ENCODE peak calls at places on chromosomes 7 and 10, in six cellular contexts. One of them, this sample, is unnamed.

GRCh38 chr10:97494863-97495506 is 3.2 kb downstream of the MMS19 start:
- DNase-seq in K562: no peak
- DNase-seq in NB4: no peak
- DNase-seq in A549: no peak
- DNase-seq in HepG2: no peak
- DNase-seq in GM12878: no peak
- DNase-seq in this sample: peak

GRCh38 chr10:49649936-49650723 is 29.3 kb upstream of the C10orf53 start:
- DNase-seq in K562: no peak
- DNase-seq in NB4: peak
- DNase-seq in A549: no peak
- DNase-seq in HepG2: no peak
- DNase-seq in GM12878: no peak
- DNase-seq in this sample: no peak

GRCh38 chr7:101635484-101635883 is 6.4 kb upstream of the MYL10 start:
- DNase-seq in K562: no peak
- DNase-seq in NB4: no peak
- DNase-seq in A549: no peak
- DNase-seq in HepG2: no peak
- DNase-seq in GM12878: no peak
- DNase-seq in this sample: no peak

GRCh38 chr10:123573236-123574147 is 92.7 kb upstream of the GPR26 start:
- DNase-seq in K562: peak
- DNase-seq in NB4: peak
- DNase-seq in A549: peak
- DNase-seq in HepG2: peak
- DNase-seq in GM12878: no peak
- DNase-seq in this sample: peak

GRCh38 chr10:28632597-28632940 is 44.8 kb upstream of the BAMBI start:
- DNase-seq in K562: no peak
- DNase-seq in NB4: no peak
- DNase-seq in A549: no peak
- DNase-seq in HepG2: no peak
- DNase-seq in GM12878: no peak
- DNase-seq in this sample: no peak

GRCh38 chr7:157528785-157529341 is 192.1 kb downstream of the DNAJB6 start:
- DNase-seq in K562: no peak
- DNase-seq in NB4: peak
- DNase-seq in A549: no peak
- DNase-seq in HepG2: no peak
- DNase-seq in GM12878: no peak
- DNase-seq in this sample: no peak

GRCh38 chr10:98308602-98309365 is 40.8 kb upstream of the LOXL4 start:
- DNase-seq in K562: no peak
- DNase-seq in NB4: no peak
- DNase-seq in A549: no peak
- DNase-seq in HepG2: peak
- DNase-seq in GM12878: no peak
- DNase-seq in this sample: no peak

GRCh38 chr7:46812047-46812672 is 769.8 kb downstream of the TNS3 start:
- DNase-seq in K562: no peak
- DNase-seq in NB4: no peak
- DNase-seq in A549: no peak
- DNase-seq in HepG2: no peak
- DNase-seq in GM12878: no peak
- DNase-seq in this sample: no peak

GRCh38 chr10:48677625-48678024 is 7.0 kb upstream of the WDFY4 start:
- DNase-seq in K562: no peak
- DNase-seq in NB4: no peak
- DNase-seq in A549: no peak
- DNase-seq in HepG2: no peak
- DNase-seq in GM12878: no peak
- DNase-seq in this sample: no peak

GRCh38 chr10:115833119-115833518 is 439.9 kb downstream of the GFRA1 start:
- DNase-seq in K562: no peak
- DNase-seq in NB4: no peak
- DNase-seq in A549: no peak
- DNase-seq in HepG2: no peak
- DNase-seq in GM12878: no peak
- DNase-seq in this sample: no peak

GRCh38 chr10:103582331-103583123 is 89.0 kb downstream of the NEURL1 start:
- DNase-seq in K562: no peak
- DNase-seq in NB4: no peak
- DNase-seq in A549: no peak
- DNase-seq in HepG2: peak
- DNase-seq in GM12878: no peak
- DNase-seq in this sample: no peak
- TF ChIP-seq MYC in K562: no peak
- TF ChIP-seq MYC in NB4: no peak
- TF ChIP-seq MYC in A549: no peak
- TF ChIP-seq MYC in HepG2: no peak
- TF ChIP-seq MYC in GM12878: no peak
- TF ChIP-seq MYC in this sample: no peak

GRCh38 chr7:148624735-148625134 is 34.2 kb downstream of the C7orf33 start:
- DNase-seq in K562: no peak
- DNase-seq in NB4: no peak
- DNase-seq in A549: no peak
- DNase-seq in HepG2: no peak
- DNase-seq in GM12878: no peak
- DNase-seq in this sample: no peak

GRCh38 chr7:148620749-148621372 is 30.3 kb downstream of the C7orf33 start:
- DNase-seq in K562: no peak
- DNase-seq in NB4: no peak
- DNase-seq in A549: peak
- DNase-seq in HepG2: peak
- DNase-seq in GM12878: no peak
- DNase-seq in this sample: no peak

GRCh38 chr7:148623586-148624282 is 33.2 kb downstream of the C7orf33 start:
- DNase-seq in K562: no peak
- DNase-seq in NB4: no peak
- DNase-seq in A549: no peak
- DNase-seq in HepG2: no peak
- DNase-seq in GM12878: no peak
- DNase-seq in this sample: no peak

GRCh38 chr7:148622887-148623585 is 32.5 kb downstream of the C7orf33 start:
- DNase-seq in K562: no peak
- DNase-seq in NB4: peak
- DNase-seq in A549: no peak
- DNase-seq in HepG2: no peak
- DNase-seq in GM12878: no peak
- DNase-seq in this sample: no peak

DNA sequence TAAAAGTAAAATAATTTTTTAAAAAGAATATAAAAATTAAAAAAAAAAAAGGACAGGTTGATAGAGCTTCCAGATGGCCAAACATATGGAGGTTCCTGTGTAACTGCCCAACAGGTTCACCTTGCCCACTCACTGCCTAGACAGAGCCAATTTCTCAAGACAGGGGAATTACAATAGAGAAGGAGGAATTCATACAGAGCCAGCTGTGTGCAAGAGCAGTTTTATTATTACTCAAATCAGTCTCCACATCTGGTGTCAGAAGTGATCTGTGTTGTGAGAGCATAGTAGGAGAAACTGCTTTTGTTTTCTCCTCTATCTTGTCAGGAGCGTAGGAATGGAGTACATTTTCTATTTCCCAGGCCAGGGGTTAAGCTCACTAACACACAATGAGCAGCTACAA is 31.0 kb downstream of the C7orf33 start:
- DNase-seq in K562: no peak
- DNase-seq in NB4: no peak
- DNase-seq in A549: no peak
- DNase-seq in HepG2: no peak
- DNase-seq in GM12878: no peak
- DNase-seq in this sample: no peak
- TF ChIP-seq MYC in K562: no peak
- TF ChIP-seq MYC in NB4: no peak
- TF ChIP-seq MYC in A549: no peak
- TF ChIP-seq MYC in HepG2: no peak
- TF ChIP-seq MYC in GM12878: no peak
- TF ChIP-seq MYC in this sample: no peak

DNA sequence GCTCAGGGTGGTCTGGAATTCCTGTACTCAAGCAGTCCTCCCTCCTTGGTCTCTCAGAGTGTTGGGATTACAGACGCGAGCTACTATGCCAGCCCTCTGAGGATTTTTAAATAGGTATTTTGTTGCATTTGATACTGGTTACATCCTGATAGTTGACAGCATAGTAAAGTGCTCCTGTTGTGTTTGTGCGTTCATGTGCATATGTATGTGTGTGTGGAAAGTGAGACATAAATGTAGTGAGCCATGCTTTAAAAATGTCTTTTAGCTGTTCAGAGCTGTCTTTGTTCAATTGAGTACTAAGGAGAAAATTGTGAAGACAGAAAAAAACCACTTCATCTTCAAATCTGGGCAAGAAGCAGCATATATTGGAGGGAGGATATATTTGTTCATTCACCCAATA is 27.8 kb downstream of the ZNRF2 start:
- DNase-seq in K562: no peak
- DNase-seq in NB4: no peak
- DNase-seq in A549: no peak
- DNase-seq in HepG2: no peak
- DNase-seq in GM12878: no peak
- DNase-seq in this sample: no peak
- TF ChIP-seq MYC in K562: no peak
- TF ChIP-seq MYC in NB4: no peak
- TF ChIP-seq MYC in A549: no peak
- TF ChIP-seq MYC in HepG2: no peak
- TF ChIP-seq MYC in GM12878: no peak
- TF ChIP-seq MYC in this sample: no peak

DNA sequence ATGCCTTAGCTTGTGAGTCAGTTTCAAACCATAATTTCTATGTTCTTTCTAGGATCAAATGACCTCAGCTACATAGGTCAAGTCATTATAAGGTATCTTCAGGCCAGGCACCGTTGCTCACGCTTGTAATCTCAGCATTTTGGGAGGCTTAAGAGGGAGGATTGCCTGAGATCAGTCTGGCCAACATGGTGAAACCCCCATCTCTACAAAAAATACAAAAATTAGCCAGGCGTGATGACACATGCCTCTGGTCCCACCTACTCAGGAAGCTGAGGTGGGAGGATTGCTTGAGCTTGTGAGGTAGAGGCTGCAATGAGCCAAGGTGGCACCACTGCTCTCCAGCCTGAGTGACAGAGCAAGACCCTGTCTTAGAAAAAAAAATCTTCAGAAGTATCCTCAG is 362.3 kb downstream of the GATA3 start:
- DNase-seq in K562: no peak
- DNase-seq in NB4: no peak
- DNase-seq in A549: no peak
- DNase-seq in HepG2: no peak
- DNase-seq in GM12878: no peak
- DNase-seq in this sample: no peak
- TF ChIP-seq MYC in K562: no peak
- TF ChIP-seq MYC in NB4: no peak
- TF ChIP-seq MYC in A549: no peak
- TF ChIP-seq MYC in HepG2: no peak
- TF ChIP-seq MYC in GM12878: no peak
- TF ChIP-seq MYC in this sample: no peak

GRCh38 chr10:95663496-95663895 is 7.0 kb upstream of the ALDH18A1 start:
- DNase-seq in K562: no peak
- DNase-seq in NB4: no peak
- DNase-seq in A549: no peak
- DNase-seq in HepG2: no peak
- DNase-seq in GM12878: no peak
- DNase-seq in this sample: no peak

GRCh38 chr10:95661818-95662217 is 5.3 kb upstream of the ALDH18A1 start:
- DNase-seq in K562: no peak
- DNase-seq in NB4: no peak
- DNase-seq in A549: no peak
- DNase-seq in HepG2: peak
- DNase-seq in GM12878: no peak
- DNase-seq in this sample: no peak

GRCh38 chr10:95660283-95660682 is 3.8 kb upstream of the ALDH18A1 start:
- DNase-seq in K562: no peak
- DNase-seq in NB4: no peak
- DNase-seq in A549: no peak
- DNase-seq in HepG2: no peak
- DNase-seq in GM12878: no peak
- DNase-seq in this sample: no peak

GRCh38 chr10:95664543-95664942 is 8.0 kb upstream of the ALDH18A1 start:
- DNase-seq in K562: peak
- DNase-seq in NB4: no peak
- DNase-seq in A549: no peak
- DNase-seq in HepG2: no peak
- DNase-seq in GM12878: no peak
- DNase-seq in this sample: no peak
- TF ChIP-seq MYC in K562: no peak
- TF ChIP-seq MYC in NB4: no peak
- TF ChIP-seq MYC in A549: no peak
- TF ChIP-seq MYC in HepG2: no peak
- TF ChIP-seq MYC in GM12878: no peak
- TF ChIP-seq MYC in this sample: no peak

DNA sequence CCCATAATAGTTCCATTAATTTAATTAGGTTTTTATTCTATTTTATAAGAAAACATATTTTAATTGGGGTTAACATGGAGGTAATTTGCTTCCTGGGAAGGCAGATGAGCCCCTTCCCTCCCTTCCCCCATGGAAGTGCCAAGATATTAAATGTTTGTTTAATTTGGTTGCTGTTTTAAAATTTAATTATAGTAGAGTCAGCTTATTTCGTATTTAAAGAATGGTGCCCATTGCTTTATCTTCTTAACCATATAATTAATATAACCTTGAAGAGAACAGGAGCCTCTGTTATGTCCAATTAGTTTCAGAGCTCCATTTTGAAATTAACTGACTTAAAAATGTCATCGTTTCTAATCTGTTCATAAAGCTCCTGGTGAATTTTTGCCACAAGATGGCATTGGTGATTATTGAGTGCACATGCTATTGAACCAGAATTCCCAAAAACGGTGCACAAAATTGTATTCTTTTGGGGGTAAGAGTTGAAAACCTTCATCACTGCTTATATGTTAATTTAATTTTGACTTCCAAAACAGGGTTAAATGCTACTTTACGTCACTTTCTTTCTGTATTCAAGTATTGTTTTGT is 26.0 kb downstream of the KLHDC10 start:
- DNase-seq in K562: no peak
- DNase-seq in NB4: no peak
- DNase-seq in A549: no peak
- DNase-seq in HepG2: no peak
- DNase-seq in GM12878: no peak
- DNase-seq in this sample: no peak
- TF ChIP-seq MYC in K562: no peak
- TF ChIP-seq MYC in NB4: no peak
- TF ChIP-seq MYC in A549: no peak
- TF ChIP-seq MYC in HepG2: no peak
- TF ChIP-seq MYC in GM12878: no peak
- TF ChIP-seq MYC in this sample: no peak

GRCh38 chr7:66697451-66698438 is 42.8 kb upstream of the RABGEF1 start:
- DNase-seq in K562: peak
- DNase-seq in NB4: no peak
- DNase-seq in A549: no peak
- DNase-seq in HepG2: peak
- DNase-seq in GM12878: no peak
- DNase-seq in this sample: no peak
- TF ChIP-seq MYC in K562: no peak
- TF ChIP-seq MYC in NB4: no peak
- TF ChIP-seq MYC in A549: no peak
- TF ChIP-seq MYC in HepG2: no peak
- TF ChIP-seq MYC in GM12878: no peak
- TF ChIP-seq MYC in this sample: no peak